ENCODE peak calls at places on chromosomes 3 and 15, in nine cellular contexts. S is H7; X is HFF-Myc; Z is SW480; E is activated T-helper 9 cell treated with anti-CD3 and anti-CD28 coated beads, Interleukin-2, amount 50 U/mL, for 16 hours; J is thoracic aorta; U is stimulated activated CD4-positive, alpha-beta T cell treated with anti-CD3 and anti-CD28 coated beads, Interleukin-2, amount 100 ng/mL, for 48 hours; L is A549; A is kidney. M is an unnamed sample.

GRCh38 chr3:13013994-13014754 is 59.1 kb downstream of the IQSEC1 start:
- DNase-seq in S (no peak), L (no peak), U (no peak), Z (no peak), A (peak), E (peak), X (no peak), J (no peak), M (no peak)

GRCh38 chr3:44557074-44557473 is 2.1 kb downstream of the ZKSCAN7 start:
- DNase-seq in A (no peak), U (no peak), X (no peak), Z (no peak), S (no peak), L (no peak), E (no peak), J (no peak), M (no peak)

GRCh38 chr3:185858502-185859225 is 33.8 kb upstream of the IGF2BP2 start:
- DNase-seq in S (no peak), E (no peak), A (no peak), Z (no peak), L (no peak), U (no peak), J (no peak), X (no peak), M (no peak)

GRCh38 chr3:159233734-159234133 is 431.9 kb downstream of the MFSD1 start:
- DNase-seq in S (no peak), Z (no peak), U (no peak), A (no peak), L (no peak), X (no peak), E (no peak), J (no peak), M (no peak)

GRCh38 chr3:112043621-112044201 is 9.2 kb downstream of the TMPRSS7 start:
- DNase-seq in E (peak), J (no peak), Z (peak), U (peak), A (no peak), L (peak), X (peak), S (peak), M (peak)

GRCh38 chr15:101250331-101250730 is 1.5 kb downstream of the CHSY1 start:
- DNase-seq in L (no peak), Z (peak), U (no peak), A (no peak), S (no peak), E (no peak), J (no peak), X (peak), M (no peak)

GRCh38 chr3:177753498-177754155 is 556.3 kb upstream of the TBL1XR1 start:
- DNase-seq in U (no peak), E (no peak), S (no peak), A (peak), Z (no peak), L (no peak), J (no peak), X (no peak), M (no peak)

GRCh38 chr3:112086857-112087524 is 802 bp downstream of the C3orf52 start:
- DNase-seq in A (no peak), X (no peak), L (peak), J (no peak), S (peak), E (no peak), U (no peak), Z (peak), M (no peak)

GRCh38 chr3:189584609-189585008 is 46.6 kb upstream of the TP63 start:
- DNase-seq in J (no peak), L (no peak), E (no peak), U (no peak), A (no peak), Z (no peak), S (no peak), X (no peak), M (no peak)

GRCh38 chr3:141388823-141389617 is 20.7 kb downstream of the ZBTB38 start:
- DNase-seq in J (no peak), L (no peak), U (no peak), Z (no peak), E (no peak), S (no peak), A (no peak), X (no peak), M (no peak)

GRCh38 chr3:56339671-56340070 is 128.6 kb downstream of the ERC2 start:
- DNase-seq in E (no peak), X (no peak), U (no peak), Z (no peak), S (no peak), J (no peak), A (no peak), L (no peak), M (no peak)

GRCh38 chr3:179768080-179768479 is 115.2 kb downstream of the USP13 start:
- DNase-seq in L (peak), U (no peak), X (peak), E (no peak), A (no peak), J (no peak), Z (peak), S (peak), M (no peak)

GRCh38 chr15:92617197-92618037 is 38.2 kb downstream of the FAM174B start:
- DNase-seq in A (no peak), L (peak), X (peak), S (peak), E (no peak), J (no peak), Z (peak), U (no peak), M (no peak)

GRCh38 chr3:148932976-148933375 is 58.4 kb upstream of the GYG1 start:
- DNase-seq in X (no peak), Z (no peak), A (no peak), J (no peak), E (no peak), L (no peak), S (no peak), U (no peak), M (no peak)

GRCh38 chr3:101571028-101571895 is 2.7 kb upstream of the PCNP start:
- DNase-seq in J (no peak), X (no peak), L (no peak), S (no peak), U (no peak), E (no peak), Z (peak), A (no peak), M (no peak)

GRCh38 chr15:71096676-71097075 is 18.6 kb upstream of the THSD4 start:
- DNase-seq in J (no peak), E (no peak), L (no peak), X (no peak), A (no peak), Z (no peak), U (no peak), S (no peak), M (no peak)

GRCh38 chr3:129289201-129289921 is 10.7 kb downstream of the HMCES start:
- DNase-seq in S (no peak), J (no peak), E (no peak), Z (no peak), U (no peak), A (no peak), X (peak), L (no peak), M (no peak)

GRCh38 chr3:132669256-132669777 is 9.2 kb downstream of the UBA5 start:
- DNase-seq in E (no peak), J (no peak), S (no peak), U (no peak), A (no peak), X (no peak), L (no peak), Z (no peak), M (no peak)

GRCh38 chr3:60431599-60431958 is 819.7 kb downstream of the FHIT start:
- DNase-seq in Z (no peak), L (peak), A (no peak), X (no peak), E (no peak), S (peak), U (no peak), J (no peak), M (no peak)

GRCh38 chr15:43930079-43930478 is 103.3 kb downstream of the WDR76 start:
- DNase-seq in X (no peak), U (no peak), E (no peak), J (no peak), A (no peak), S (peak), L (no peak), Z (no peak), M (no peak)

GRCh38 chr3:184284696-184285095 is 8.9 kb downstream of the ECE2 start:
- DNase-seq in S (peak), J (no peak), L (peak), A (no peak), Z (peak), X (peak), E (no peak), U (no peak), M (no peak)

GRCh38 chr15:41888662-41889253 is 5.1 kb downstream of the SPTBN5 start:
- DNase-seq in L (no peak), Z (no peak), E (no peak), X (no peak), U (no peak), J (no peak), S (peak), A (peak), M (no peak)

GRCh38 chr15:66650433-66650832 is 51.6 kb upstream of the SMAD6 start:
- DNase-seq in Z (no peak), J (no peak), S (no peak), A (peak), X (no peak), U (no peak), E (no peak), L (peak), M (no peak)

GRCh38 chr15:36632196-36632595 is 52.8 kb downstream of the CDIN1 start:
- DNase-seq in S (no peak), U (no peak), A (no peak), E (no peak), L (peak), X (peak), J (no peak), Z (peak), M (no peak)

GRCh38 chr15:59688383-59688887 is 685 bp downstream of the BNIP2 start:
- DNase-seq in X (peak), E (no peak), L (peak), U (peak), J (no peak), A (no peak), Z (peak), S (no peak), M (peak)

GRCh38 chr15:59931642-59932296 is 72.3 kb upstream of the FOXB1 start:
- DNase-seq in X (no peak), Z (no peak), A (no peak), J (no peak), L (no peak), S (no peak), U (no peak), E (no peak), M (no peak)

GRCh38 chr3:150697646-150698045 is 6.1 kb downstream of the ERICH6 start:
- DNase-seq in U (no peak), S (no peak), A (no peak), E (no peak), J (no peak), L (no peak), X (no peak), Z (no peak), M (no peak)

GRCh38 chr3:85710490-85710889 is 751.7 kb downstream of the CADM2 start:
- DNase-seq in L (no peak), A (no peak), Z (no peak), S (no peak), J (no peak), U (no peak), E (no peak), X (no peak), M (no peak)

GRCh38 chr15:65208656-65209055 is 2.6 kb downstream of the CILP start:
- DNase-seq in J (no peak), L (no peak), A (no peak), E (no peak), Z (no peak), S (no peak), U (no peak), X (no peak), M (no peak)

GRCh38 chr15:98866503-98866902 is 141.1 kb downstream of the PGPEP1L start:
- DNase-seq in L (peak), X (no peak), J (no peak), U (no peak), A (no peak), E (no peak), S (peak), Z (no peak), M (no peak)

GRCh38 chr15:82551646-82552247 is 11.5 kb upstream of the RPS17 start:
- DNase-seq in S (no peak), U (no peak), Z (no peak), J (no peak), X (no peak), L (no peak), A (no peak), E (no peak), M (no peak)

GRCh38 chr15:42148808-42149492 is 7.5 kb downstream of the PLA2G4F start:
- DNase-seq in J (no peak), L (no peak), X (no peak), A (no peak), Z (no peak), E (no peak), S (peak), U (no peak), M (no peak)

GRCh38 chr3:40073310-40074007 is 236.0 kb upstream of the EIF1B start:
- DNase-seq in S (peak), X (no peak), U (no peak), Z (peak), L (no peak), A (no peak), J (no peak), E (no peak), M (no peak)

GRCh38 chr15:26967719-26968269 is 3.2 kb upstream of the GABRG3 start:
- DNase-seq in J (no peak), Z (no peak), A (no peak), S (peak), U (no peak), L (no peak), E (no peak), X (no peak), M (no peak)

GRCh38 chr3:20071182-20071581 is 30.9 kb downstream of the KAT2B start:
- DNase-seq in Z (no peak), E (no peak), J (no peak), X (no peak), U (no peak), L (no peak), S (no peak), A (no peak), M (no peak)

GRCh38 chr3:195169011-195169410 is 101.9 kb downstream of the XXYLT1 start:
- DNase-seq in Z (no peak), S (no peak), L (no peak), E (no peak), X (no peak), J (no peak), A (no peak), U (no peak), M (no peak)

GRCh38 chr3:15327941-15328340 is 4.4 kb downstream of the SH3BP5 start:
- DNase-seq in A (no peak), L (no peak), U (no peak), Z (peak), S (no peak), J (no peak), X (no peak), E (no peak), M (peak)

GRCh38 chr15:85730001-85730820 is 64.5 kb downstream of the KLHL25 start:
- DNase-seq in X (no peak), A (no peak), J (no peak), U (peak), E (no peak), Z (peak), L (peak), S (peak), M (peak)

GRCh38 chr3:39090922-39091321 is 16.5 kb downstream of the GORASP1 start:
- DNase-seq in U (no peak), E (no peak), S (no peak), Z (no peak), J (no peak), L (no peak), X (no peak), A (no peak), M (no peak)

GRCh38 chr3:160801386-160802118 is 45.5 kb downstream of the PPM1L start:
- DNase-seq in E (no peak), A (no peak), U (peak), J (peak), Z (no peak), S (no peak), L (no peak), X (no peak), M (no peak)

M was measured in naive B cell.